ENCODE peak calls at places on chromosomes 4 and X, in four cellular contexts. V is HepG2, L is HCT116, F is K562. I is an unnamed sample.

GRCh38 chr4:108247511-108248088 is 78.9 kb upstream of the LEF1 start:
- DNase-seq in F (no peak), L (peak), V (no peak), I (no peak)

GRCh38 chrX:133580630-133581029 is 165.3 kb upstream of the GPC4 start:
- DNase-seq in L (no peak), F (no peak), V (no peak), I (no peak)

GRCh38 chr4:144905286-144905685 is 192.7 kb downstream of the ANAPC10 start:
- DNase-seq in L (no peak), V (no peak), F (no peak), I (no peak)

GRCh38 chrX:10158279-10158939 is 1.6 kb downstream of the CLCN4 start:
- DNase-seq in F (no peak), V (no peak), L (no peak), I (no peak)

GRCh38 chr4:168076989-168077725 is 15.2 kb upstream of the ANXA10 start:
- DNase-seq in F (peak), L (peak), V (peak), I (peak)

GRCh38 chr4:137531951-137532868 is at the start of gene PCDH18:
- DNase-seq in V (no peak), L (no peak), F (no peak), I (no peak)

GRCh38 chr4:108053281-108053701 is 63.6 kb downstream of the HADH start:
- DNase-seq in F (no peak), V (no peak), L (no peak), I (no peak)

GRCh38 chrX:16113978-16114554 is 9.3 kb upstream of the GRPR start:
- DNase-seq in L (no peak), V (no peak), F (no peak), I (no peak)

GRCh38 chr4:169940460-169940859 is 85.7 kb downstream of the MFAP3L start:
- DNase-seq in F (no peak), V (no peak), L (no peak), I (no peak)

DNA sequence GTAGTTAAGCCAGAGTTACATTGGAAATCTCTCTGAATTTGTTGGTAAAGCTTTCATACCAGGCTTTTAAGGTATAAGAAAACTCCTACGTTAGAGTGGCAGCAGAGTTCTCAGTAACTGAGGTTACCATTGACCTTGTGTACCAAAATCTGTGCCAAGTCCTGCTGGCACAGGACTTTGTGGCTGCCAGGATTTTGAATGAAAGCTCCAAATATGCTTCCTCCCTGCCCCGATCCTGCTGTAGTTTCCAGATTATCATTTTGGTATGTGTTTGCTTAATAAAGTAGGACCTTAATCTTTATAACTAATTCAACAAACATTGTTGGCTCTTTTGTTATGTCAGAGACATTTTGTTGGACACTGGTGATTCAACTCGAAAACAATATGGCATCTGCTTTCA is 36.6 kb downstream of the SPARCL1 start:
- DNase-seq in V (no peak), L (no peak), F (no peak), I (no peak)
- TF ChIP-seq TCF7L2 in V (no peak), L (no peak), F (no peak), I (no peak)

GRCh38 chr4:152572417-152573086 is 36.7 kb upstream of the FBXW7 start:
- DNase-seq in L (no peak), V (no peak), F (no peak), I (no peak)
- TF ChIP-seq POLR2AphosphoS5 in L (no peak), V (no peak), F (no peak), I (no peak)

DNA sequence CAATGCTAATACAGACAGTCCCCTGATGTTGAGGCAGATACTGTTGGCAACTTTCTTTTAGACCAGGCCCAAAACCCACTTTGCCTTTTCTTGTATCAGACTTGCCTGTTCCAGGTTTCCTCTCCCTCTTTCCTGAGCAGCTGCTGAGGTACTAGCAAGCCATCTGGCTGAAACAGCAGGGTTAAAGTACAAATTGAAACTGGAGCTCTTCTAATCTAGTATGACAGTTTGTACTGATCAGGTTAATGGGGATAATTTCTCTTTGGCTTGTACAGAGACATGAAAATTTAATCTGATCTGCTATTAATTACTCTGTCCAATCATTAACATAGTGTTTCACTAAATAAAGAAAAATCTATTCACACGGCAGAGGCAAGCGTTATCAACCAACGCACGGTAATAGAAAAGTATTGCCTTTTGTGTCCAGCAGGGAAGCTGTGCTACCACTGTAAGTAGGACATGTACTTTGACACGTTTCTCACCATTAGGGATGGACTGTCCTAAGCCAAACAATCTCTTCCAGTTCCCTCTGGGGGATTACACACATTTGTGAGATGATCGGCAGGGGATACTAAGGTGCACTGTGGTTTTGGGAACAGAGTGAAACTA is 71.1 kb downstream of the IGSF1 start:
- DNase-seq in L (no peak), F (no peak), V (peak), I (no peak)
- TF ChIP-seq TCF7L2 in L (no peak), F (no peak), V (no peak), I (no peak)

GRCh38 chr4:174215936-174216699 is 67.3 kb downstream of the FBXO8 start:
- DNase-seq in V (no peak), F (no peak), L (no peak), I (no peak)
- TF ChIP-seq POLR2AphosphoS5 in V (no peak), F (no peak), L (no peak), I (no peak)

I was measured in Panc1.